ENCODE peak calls at places on chromosomes 4 and X, in nine cellular contexts. H is right cardiac atrium; I is heart left ventricle; Q is astrocyte of the spinal cord; F is Caki2; L is activated CD4-positive, alpha-beta T cell treated with anti-CD3 and anti-CD28 coated beads, Interleukin-2, amount 50 U/mL, for 4 hours; B is activated naive CD8-positive, alpha-beta T cell treated with anti-CD3 and anti-CD28 coated beads for 36 hours; U is NCI-H1105 treated with DMSO at 0.1 percent for 48 hours; W is NB4. R is an unnamed sample.
A peak's percentile ranks its signal among the peaks of the same experiment; 100 is the strongest.

GRCh38 chrX:109632906-109633504 is 8.0 kb upstream of the KCNE5 start:
- DNase-seq in H (no peak), I (no peak), Q (no peak), F (no peak), L (no peak), B (no peak), U (peak; percentile 5), W (peak; percentile 11), R (peak; percentile 5)

GRCh38 chr4:48102303-48102702 is 31.7 kb downstream of the TXK start:
- DNase-seq in H (no peak), I (no peak), Q (no peak), F (no peak), L (no peak), B (no peak), U (no peak), W (no peak), R (no peak)

GRCh38 chrX:54540289-54540688 is 10.3 kb downstream of the GNL3L start:
- DNase-seq in H (no peak), I (peak; percentile 55), Q (peak; percentile 55), F (peak; percentile 11), L (no peak), B (no peak), U (no peak), W (no peak), R (no peak)

GRCh38 chr4:186012071-186012470 is 56.9 kb upstream of the TLR3 start:
- DNase-seq in H (no peak), I (no peak), Q (no peak), F (no peak), L (no peak), B (no peak), U (no peak), W (no peak), R (no peak)

GRCh38 chrX:126770179-126770578 is 49.4 kb upstream of the PRR32 start:
- DNase-seq in H (no peak), I (no peak), Q (no peak), F (peak; percentile 8), L (no peak), B (no peak), U (no peak), W (peak; percentile 40), R (no peak)

GRCh38 chr4:123488916-123489315 is 92.3 kb downstream of the SPRY1 start:
- DNase-seq in H (no peak), I (no peak), Q (peak; percentile 78), F (peak; percentile 68), L (no peak), B (no peak), U (no peak), W (peak; percentile 89), R (no peak)

GRCh38 chr4:5887361-5888221 is 5.3 kb downstream of the CRMP1 start:
- DNase-seq in H (peak; percentile 16), I (no peak), Q (no peak), F (no peak), L (no peak), B (no peak), U (no peak), W (no peak), R (no peak)

GRCh38 chr4:25551608-25552007 is 104.0 kb upstream of the SLC34A2 start:
- DNase-seq in H (no peak), I (no peak), Q (no peak), F (no peak), L (no peak), B (no peak), U (no peak), W (no peak), R (no peak)

GRCh38 chrX:56233100-56233499 is 944 bp downstream of the KLF8 start:
- DNase-seq in H (no peak), I (peak; percentile 32), Q (no peak), F (no peak), L (no peak), B (no peak), U (no peak), W (no peak), R (no peak)

GRCh38 chr4:87241341-87241740 is 20.9 kb upstream of the KLHL8 start:
- DNase-seq in H (no peak), I (no peak), Q (no peak), F (no peak), L (no peak), B (no peak), U (no peak), W (no peak), R (no peak)

GRCh38 chr4:118158946-118159345 is 124.7 kb downstream of the NDST3 start:
- DNase-seq in H (no peak), I (no peak), Q (no peak), F (no peak), L (no peak), B (no peak), U (no peak), W (no peak), R (no peak)

GRCh38 chr4:182141046-182141445 is 102.2 kb upstream of the TENM3 start:
- DNase-seq in H (no peak), I (no peak), Q (peak; percentile 32), F (no peak), L (no peak), B (no peak), U (no peak), W (no peak), R (no peak)

GRCh38 chr4:57156242-57156990 is 46.2 kb upstream of the IGFBP7 start:
- DNase-seq in H (no peak), I (no peak), Q (no peak), F (no peak), L (no peak), B (no peak), U (no peak), W (no peak), R (no peak)

GRCh38 chr4:67988986-67989385 is 25.7 kb upstream of the TMPRSS11A start:
- DNase-seq in H (no peak), I (no peak), Q (peak; percentile 53), F (no peak), L (no peak), B (no peak), U (no peak), W (no peak), R (no peak)

GRCh38 chr4:100635899-100636298 is 118.1 kb upstream of the EMCN start:
- DNase-seq in H (no peak), I (no peak), Q (no peak), F (no peak), L (no peak), B (no peak), U (no peak), W (no peak), R (no peak)

GRCh38 chr4:87232241-87232640 is 11.8 kb upstream of the KLHL8 start:
- DNase-seq in H (no peak), I (no peak), Q (no peak), F (no peak), L (no peak), B (no peak), U (no peak), W (no peak), R (no peak)

GRCh38 chr4:40856836-40857362 is 107.1 kb downstream of the NSUN7 start:
- DNase-seq in H (peak; percentile 78), I (peak; percentile 77), Q (peak; percentile 60), F (peak; percentile 64), L (peak; percentile 17), B (peak; percentile 71), U (peak; percentile 72), W (peak; percentile 81), R (peak; percentile 84)

GRCh38 chr4:13840573-13841185 is 213.2 kb upstream of the BOD1L1 start:
- DNase-seq in H (no peak), I (peak; percentile 30), Q (no peak), F (no peak), L (no peak), B (no peak), U (no peak), W (no peak), R (no peak)

R was measured in B cell.